ENCODE peak calls at places on chromosome 3, in ten cellular contexts. E is psoas muscle; S is midbrain; B is AG10803; K is activated naive CD4-positive, alpha-beta T cell treated with anti-CD3 and anti-CD28 coated beads, Interleukin-2, amount 10 ng/mL, durations not matched to agents 7 days and 5 days; Z is iris pigment epithelial cell; D is C1 segment of cervical spinal cord; I is T-helper 9 cell; O is activated CD4-positive, alpha-beta T cell treated with anti-CD3 and anti-CD28 coated beads, Interleukin-2, amount 50 U/mL, for 24 hours; F is ascending aorta. J is an unnamed sample.

GRCh38 chr3:53860196-53860595 is 13.8 kb downstream of the IL17RB start:
- DNase-seq in E (no peak), S (no peak), B (no peak), K (no peak), Z (no peak), D (no peak), I (no peak), O (no peak), F (no peak), J (no peak)

GRCh38 chr3:61702453-61702852 is 141.1 kb downstream of the PTPRG start:
- DNase-seq in E (no peak), S (no peak), B (no peak), K (no peak), Z (no peak), D (no peak), I (no peak), O (no peak), F (no peak), J (no peak)

GRCh38 chr3:157921271-157921670 is 184.9 kb downstream of the SHOX2 start:
- DNase-seq in E (no peak), S (no peak), B (peak; percentile 30), K (no peak), Z (no peak), D (no peak), I (no peak), O (no peak), F (no peak), J (no peak)

GRCh38 chr3:142723665-142723967 is 218 bp upstream of the TRPC1 start:
- DNase-seq in E (no peak), S (no peak), B (no peak), K (no peak), Z (no peak), D (no peak), I (no peak), O (no peak), F (no peak), J (no peak)

GRCh38 chr3:5011555-5012256 is 32.5 kb downstream of the BHLHE40 start:
- DNase-seq in E (no peak), S (no peak), B (no peak), K (no peak), Z (no peak), D (no peak), I (no peak), O (no peak), F (no peak), J (no peak)

GRCh38 chr3:63869929-63870328 is 6.3 kb downstream of the ATXN7 start:
- DNase-seq in E (no peak), S (no peak), B (no peak), K (no peak), Z (no peak), D (no peak), I (no peak), O (no peak), F (no peak), J (no peak)

GRCh38 chr3:170506556-170506955 is 79.3 kb downstream of the SLC7A14 start:
- DNase-seq in E (no peak), S (no peak), B (peak; percentile 61), K (no peak), Z (peak; percentile 73), D (no peak), I (no peak), O (no peak), F (no peak), J (no peak)

GRCh38 chr3:195895078-195895899 is 13.1 kb downstream of the TNK2 start:
- DNase-seq in E (peak; percentile 52), S (peak; percentile 54), B (peak; percentile 39), K (peak; percentile 76), Z (no peak), D (peak; percentile 69), I (peak; percentile 58), O (peak; percentile 45), F (no peak), J (peak; percentile 89)